ENCODE peak calls at places on chromosomes 11 and 22, in six cellular contexts. P is tibial artery; L is CD8-positive, alpha-beta T cell; Q is body of pancreas; H is tibial nerve; J is spleen. Z is an unnamed sample.
A peak's percentile ranks its signal among the peaks of the same experiment; 100 is the strongest.

GRCh38 chr11:86914836-86915519 is 40.2 kb downstream of the FZD4 start:
- DNase-seq in Q (no peak), P (no peak), L (no peak), H (no peak), J (no peak), Z (no peak)

GRCh38 chr11:93659841-93660240 is 1.6 kb upstream of the CEP295 start:
- DNase-seq in J (no peak), L (no peak), P (no peak), H (no peak), Q (no peak), Z (no peak)

GRCh38 chr22:40082184-40082583 is 87.4 kb downstream of the FAM83F start:
- DNase-seq in J (no peak), H (no peak), P (no peak), Q (no peak), L (no peak), Z (no peak)

GRCh38 chr11:1749787-1750351 is 526 bp downstream of the IFITM10 start:
- DNase-seq in H (no peak), J (peak; percentile 73), P (peak; percentile 91), L (no peak), Q (no peak), Z (peak; percentile 76)

GRCh38 chr11:75273989-75274391 is 33.4 kb downstream of the TPBGL start:
- DNase-seq in H (no peak), P (peak; percentile 46), L (no peak), J (peak; percentile 75), Q (no peak), Z (no peak)

GRCh38 chr11:18974192-18974591 is 35.0 kb upstream of the MRGPRX1 start:
- DNase-seq in Q (no peak), H (no peak), J (no peak), P (no peak), L (no peak), Z (no peak)

GRCh38 chr11:128802358-128802981 is 64.6 kb downstream of the KCNJ1 start:
- DNase-seq in H (no peak), Q (peak; percentile 49), L (no peak), P (no peak), J (no peak), Z (no peak)

GRCh38 chr11:14435717-14436116 is 63.9 kb downstream of the COPB1 start:
- DNase-seq in L (no peak), H (no peak), Q (no peak), J (no peak), P (no peak), Z (no peak)

GRCh38 chr11:92627615-92628201 is 341.7 kb upstream of the MTNR1B start:
- DNase-seq in P (no peak), J (no peak), H (no peak), L (no peak), Q (no peak), Z (no peak)

GRCh38 chr22:17368144-17368726 is 1.0 kb upstream of the CECR2 start:
- DNase-seq in J (peak; percentile 70), H (no peak), Q (no peak), L (no peak), P (no peak), Z (no peak)

GRCh38 chr11:67051494-67051893 is 5.2 kb upstream of the RHOD start:
- DNase-seq in P (no peak), Q (no peak), L (no peak), H (no peak), J (no peak), Z (no peak)

GRCh38 chr11:105245781-105246315 is 106.3 kb upstream of the CARD18 start:
- DNase-seq in L (no peak), H (no peak), Q (no peak), J (no peak), P (no peak), Z (no peak)

GRCh38 chr11:67674442-67674871 is at the start of gene ALDH3B2:
- DNase-seq in Q (peak; percentile 58), J (no peak), H (no peak), P (no peak), L (no peak), Z (no peak)

GRCh38 chr11:115390441-115390840 is 113.8 kb downstream of the CADM1 start:
- DNase-seq in P (no peak), L (no peak), Q (no peak), J (no peak), H (no peak), Z (no peak)

GRCh38 chr11:29324328-29324727 is 692.5 kb downstream of the KCNA4 start:
- DNase-seq in L (no peak), H (no peak), J (no peak), P (no peak), Q (no peak), Z (no peak)
- H3K4me1 ChIP-seq in L (no peaks in the 10 kb centered on the region), H (no peaks in the 10 kb centered on the region), J (no peaks in the 10 kb centered on the region), P (no peaks in the 10 kb centered on the region), Q (no peaks in the 10 kb centered on the region), Z (no peaks in the 10 kb centered on the region)

GRCh38 chr22:38240734-38241252 is 32.0 kb downstream of the TMEM184B start:
- DNase-seq in Q (peak; percentile 65), L (no peak), H (no peak), P (no peak), J (no peak), Z (peak; percentile 80)
- H3K4me1 ChIP-seq in Q (peaks cover 20% of the 10 kb centered on the region), L (no peaks in the 10 kb centered on the region), H (peaks cover 30% of the 10 kb centered on the region), P (peaks cover 42% of the 10 kb centered on the region), J (no peaks in the 10 kb centered on the region), Z (peaks cover 22% of the 10 kb centered on the region)

DNA sequence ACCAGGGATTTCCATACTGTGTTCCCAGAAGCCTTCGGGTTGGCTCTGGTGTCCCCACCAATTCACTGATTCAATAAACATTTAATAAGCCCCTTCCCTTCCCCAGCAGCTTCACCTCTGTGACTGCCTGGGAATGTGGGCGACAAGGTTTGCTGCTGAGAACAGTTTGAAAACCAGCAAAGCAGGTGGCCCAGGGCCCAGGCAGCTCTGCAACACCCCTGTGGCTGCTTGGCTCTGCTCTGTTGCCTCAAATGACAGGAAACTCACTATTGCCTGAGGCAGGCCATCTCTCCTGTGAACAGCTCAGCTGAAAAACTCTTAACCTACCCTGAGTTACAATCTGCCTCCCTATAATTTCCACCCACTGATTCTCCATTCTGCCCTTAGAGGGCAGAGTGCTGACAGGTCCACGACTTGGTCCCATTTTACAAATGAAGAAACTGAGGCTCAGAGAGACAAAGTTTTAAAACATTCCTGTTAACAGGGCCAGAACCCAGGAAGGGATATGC is 10.5 kb downstream of the ADORA2A start:
- DNase-seq in L (no peak), Q (no peak), P (peak; percentile 33), H (no peak), J (peak; percentile 87), Z (peak; percentile 65)
- H3K4me1 ChIP-seq in L (peaks cover 73% of the 10 kb centered on the region), Q (peaks cover 7% of the 10 kb centered on the region), P (peaks cover 27% of the 10 kb centered on the region), H (peaks cover 42% of the 10 kb centered on the region), J (peaks cover 71% of the 10 kb centered on the region), Z (peaks cover 23% of the 10 kb centered on the region)

GRCh38 chr11:118221419-118221818 is 3.4 kb downstream of the JAML start:
- DNase-seq in J (no peak), H (no peak), L (no peak), P (no peak), Q (no peak), Z (no peak)
- H3K4me1 ChIP-seq in J (peaks cover 8% of the 10 kb centered on the region), H (no peaks in the 10 kb centered on the region), L (peaks cover 86% of the 10 kb centered on the region), P (no peaks in the 10 kb centered on the region), Q (no peaks in the 10 kb centered on the region), Z (no peaks in the 10 kb centered on the region)

DNA sequence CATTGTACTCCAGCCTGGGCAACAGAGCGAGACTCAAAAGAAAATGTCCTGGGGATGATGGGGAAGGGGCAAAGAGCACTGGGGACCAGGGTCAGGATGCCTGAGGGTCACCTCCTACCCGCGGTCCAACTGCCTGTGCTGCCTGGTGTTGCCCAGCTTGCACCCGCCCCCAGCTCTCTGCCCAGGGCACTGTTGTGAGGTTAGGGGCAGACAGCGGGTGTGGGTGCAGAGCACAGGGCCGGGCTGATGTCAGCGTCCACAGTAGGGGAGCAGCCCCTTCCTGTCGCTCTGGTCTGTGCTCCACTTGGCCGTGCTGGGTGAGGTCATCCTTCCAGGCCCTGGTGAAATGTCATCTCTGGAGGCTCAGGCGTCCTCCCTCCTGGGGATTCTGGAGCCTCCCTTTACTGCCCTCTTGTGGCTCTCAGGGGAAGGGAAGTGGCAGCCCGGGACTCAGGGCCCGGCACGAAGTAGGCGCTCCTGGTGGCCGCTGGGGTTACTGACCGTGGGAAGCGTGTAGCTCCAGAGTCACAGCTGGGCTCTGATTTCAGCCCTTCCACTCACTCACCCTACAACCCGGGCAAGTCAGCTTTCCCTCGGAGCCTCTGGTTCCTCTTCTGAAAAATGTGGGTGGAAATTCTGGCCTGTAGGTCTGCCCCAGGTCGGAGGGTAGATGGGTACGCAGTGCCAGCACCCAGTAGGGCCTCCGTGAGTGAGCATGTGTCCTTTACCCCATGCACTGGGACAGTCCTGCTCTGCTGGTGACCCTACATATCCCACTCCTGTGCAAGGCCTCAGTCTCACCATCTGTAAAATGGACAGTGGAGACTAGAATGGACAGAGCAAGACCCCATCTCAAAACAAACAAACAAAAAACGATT is 17.3 kb upstream of the PRR5 start:
- DNase-seq in L (peak; percentile 72), J (peak; percentile 93), Q (peak; percentile 89), P (peak; percentile 83), H (peak; percentile 49), Z (peak; percentile 80)
- H3K4me1 ChIP-seq in L (peaks cover 50% of the 10 kb centered on the region), J (peaks cover 20% of the 10 kb centered on the region), Q (peaks cover 10% of the 10 kb centered on the region), P (no peaks in the 10 kb centered on the region), H (peaks cover 4% of the 10 kb centered on the region), Z (no peaks in the 10 kb centered on the region)

DNA sequence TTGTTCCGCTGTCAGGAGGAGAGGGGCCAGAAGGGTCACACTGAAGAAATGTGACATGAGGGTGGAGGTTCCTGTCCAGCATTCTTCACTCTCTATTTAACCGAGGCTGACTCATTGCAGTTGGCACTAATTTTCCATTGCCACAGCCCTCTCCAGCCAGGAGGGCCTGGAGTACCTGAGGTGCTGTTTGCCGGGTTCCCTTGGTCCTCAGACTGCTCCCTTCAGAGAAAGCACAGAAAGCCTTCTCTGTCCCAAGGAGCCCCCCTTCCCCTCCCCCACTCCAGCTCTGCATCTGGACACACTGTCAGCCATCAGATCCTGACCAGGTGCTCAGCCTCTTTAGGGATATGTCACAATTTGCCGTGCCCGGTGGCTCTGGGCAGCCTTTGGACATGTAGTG is 3.1 kb upstream of the C11orf91 start:
- DNase-seq in L (no peak), P (no peak), J (no peak), H (no peak), Q (no peak), Z (no peak)
- H3K4me1 ChIP-seq in L (peaks cover 13% of the 10 kb centered on the region), P (peaks cover 12% of the 10 kb centered on the region), J (peaks cover 14% of the 10 kb centered on the region), H (peaks cover 62% of the 10 kb centered on the region), Q (peaks cover 65% of the 10 kb centered on the region), Z (peaks cover 15% of the 10 kb centered on the region)